ENCODE peak calls at places on chromosomes 16 and 17, in four cellular contexts. One of them, this sample, is unnamed.

GRCh38 chr17:47914296-47914948 is 18.4 kb downstream of the SP2 start:
- ATAC-seq in heart right ventricle: peak
- ATAC-seq in T-helper 17 cell: no peak
- ATAC-seq in naive thymus-derived CD4-positive, alpha-beta T cell: no peak
- ATAC-seq in this sample: no peak

GRCh38 chr16:55443855-55444254 is 35.1 kb upstream of the MMP2 start:
- ATAC-seq in heart right ventricle: no peak
- ATAC-seq in T-helper 17 cell: no peak
- ATAC-seq in naive thymus-derived CD4-positive, alpha-beta T cell: no peak
- ATAC-seq in this sample: no peak

GRCh38 chr16:71623597-71623996 is 2.4 kb upstream of the MARVELD3 start:
- ATAC-seq in heart right ventricle: no peak
- ATAC-seq in T-helper 17 cell: no peak
- ATAC-seq in naive thymus-derived CD4-positive, alpha-beta T cell: no peak
- ATAC-seq in this sample: no peak

GRCh38 chr17:42389135-42389417 is 834 bp upstream of the STAT3 start:
- ATAC-seq in heart right ventricle: peak
- ATAC-seq in T-helper 17 cell: no peak
- ATAC-seq in naive thymus-derived CD4-positive, alpha-beta T cell: peak
- ATAC-seq in this sample: no peak

GRCh38 chr16:56189990-56190902 is 1.0 kb upstream of the GNAO1 start:
- ATAC-seq in heart right ventricle: peak
- ATAC-seq in T-helper 17 cell: no peak
- ATAC-seq in naive thymus-derived CD4-positive, alpha-beta T cell: no peak
- ATAC-seq in this sample: no peak

GRCh38 chr16:66003196-66003595 is 363.3 kb upstream of the CDH5 start:
- ATAC-seq in heart right ventricle: no peak
- ATAC-seq in T-helper 17 cell: no peak
- ATAC-seq in naive thymus-derived CD4-positive, alpha-beta T cell: no peak
- ATAC-seq in this sample: no peak

GRCh38 chr17:62653831-62654829 is 26.7 kb downstream of the MRC2 start:
- ATAC-seq in heart right ventricle: peak
- ATAC-seq in T-helper 17 cell: no peak
- ATAC-seq in naive thymus-derived CD4-positive, alpha-beta T cell: peak
- ATAC-seq in this sample: peak

GRCh38 chr17:78763561-78763960 is 18.5 kb downstream of the CYTH1 start:
- ATAC-seq in heart right ventricle: no peak
- ATAC-seq in T-helper 17 cell: no peak
- ATAC-seq in naive thymus-derived CD4-positive, alpha-beta T cell: no peak
- ATAC-seq in this sample: no peak

GRCh38 chr16:30797670-30798309 is 10.8 kb upstream of the ZNF629 start:
- ATAC-seq in heart right ventricle: no peak
- ATAC-seq in T-helper 17 cell: no peak
- ATAC-seq in naive thymus-derived CD4-positive, alpha-beta T cell: no peak
- ATAC-seq in this sample: no peak

GRCh38 chr17:64399767-64400156 is 9.1 kb upstream of the PECAM1 start:
- ATAC-seq in heart right ventricle: no peak
- ATAC-seq in T-helper 17 cell: no peak
- ATAC-seq in naive thymus-derived CD4-positive, alpha-beta T cell: no peak
- ATAC-seq in this sample: no peak

GRCh38 chr16:56935201-56935600 is 3.3 kb downstream of the HERPUD1 start:
- ATAC-seq in heart right ventricle: no peak
- ATAC-seq in T-helper 17 cell: no peak
- ATAC-seq in naive thymus-derived CD4-positive, alpha-beta T cell: no peak
- ATAC-seq in this sample: no peak

GRCh38 chr16:77599793-77600415 is 122.4 kb upstream of the NUDT7 start:
- ATAC-seq in heart right ventricle: no peak
- ATAC-seq in T-helper 17 cell: no peak
- ATAC-seq in naive thymus-derived CD4-positive, alpha-beta T cell: no peak
- ATAC-seq in this sample: no peak

GRCh38 chr17:67469208-67469980 is 92.3 kb downstream of the PITPNC1 start:
- ATAC-seq in heart right ventricle: peak
- ATAC-seq in T-helper 17 cell: peak
- ATAC-seq in naive thymus-derived CD4-positive, alpha-beta T cell: peak
- ATAC-seq in this sample: no peak

GRCh38 chr16:48025359-48025758 is 130.4 kb downstream of the ABCC12 start:
- ATAC-seq in heart right ventricle: no peak
- ATAC-seq in T-helper 17 cell: no peak
- ATAC-seq in naive thymus-derived CD4-positive, alpha-beta T cell: no peak
- ATAC-seq in this sample: no peak

GRCh38 chr17:44191941-44192496 is 5.2 kb downstream of the TMUB2 start:
- ATAC-seq in heart right ventricle: no peak
- ATAC-seq in T-helper 17 cell: no peak
- ATAC-seq in naive thymus-derived CD4-positive, alpha-beta T cell: no peak
- ATAC-seq in this sample: no peak

GRCh38 chr17:27540300-27541105 is 84.3 kb downstream of the KSR1 start:
- ATAC-seq in heart right ventricle: peak
- ATAC-seq in T-helper 17 cell: no peak
- ATAC-seq in naive thymus-derived CD4-positive, alpha-beta T cell: peak
- ATAC-seq in this sample: peak